ENCODE peak calls at places on chromosomes 3 and 15, in eight cellular contexts. One of them, this sample, is unnamed.

GRCh38 chr15:66936115-66936863 is 129.1 kb upstream of the SMAD3 start:
- DNase-seq in GM23338: no peak
- DNase-seq in transverse colon: no peak
- DNase-seq in sigmoid colon: peak
- DNase-seq in HepG2: no peak
- DNase-seq in heart left ventricle: no peak
- DNase-seq in cardiac muscle cell: no peak
- DNase-seq in thoracic aorta: no peak
- DNase-seq in this sample: no peak

GRCh38 chr15:92883643-92884458 is 16.3 kb upstream of the CHD2 start:
- DNase-seq in GM23338: peak
- DNase-seq in transverse colon: no peak
- DNase-seq in sigmoid colon: no peak
- DNase-seq in HepG2: no peak
- DNase-seq in heart left ventricle: no peak
- DNase-seq in cardiac muscle cell: no peak
- DNase-seq in thoracic aorta: no peak
- DNase-seq in this sample: no peak

GRCh38 chr3:68773401-68773800 is 158.9 kb downstream of the TAFA4 start:
- DNase-seq in GM23338: no peak
- DNase-seq in transverse colon: no peak
- DNase-seq in sigmoid colon: no peak
- DNase-seq in HepG2: no peak
- DNase-seq in heart left ventricle: no peak
- DNase-seq in cardiac muscle cell: no peak
- DNase-seq in thoracic aorta: no peak
- DNase-seq in this sample: no peak

GRCh38 chr3:186361612-186362408 is at the start of gene DGKG:
- DNase-seq in GM23338: peak
- DNase-seq in transverse colon: peak
- DNase-seq in sigmoid colon: peak
- DNase-seq in HepG2: no peak
- DNase-seq in heart left ventricle: peak
- DNase-seq in cardiac muscle cell: peak
- DNase-seq in thoracic aorta: no peak
- DNase-seq in this sample: peak

GRCh38 chr3:9862391-9863235 is 17.4 kb downstream of the CIDEC start:
- DNase-seq in GM23338: peak
- DNase-seq in transverse colon: peak
- DNase-seq in sigmoid colon: peak
- DNase-seq in HepG2: peak
- DNase-seq in heart left ventricle: peak
- DNase-seq in cardiac muscle cell: peak
- DNase-seq in thoracic aorta: no peak
- DNase-seq in this sample: peak

GRCh38 chr3:14467723-14468620 is 65.6 kb downstream of the SLC6A6 start:
- DNase-seq in GM23338: peak
- DNase-seq in transverse colon: peak
- DNase-seq in sigmoid colon: no peak
- DNase-seq in HepG2: peak
- DNase-seq in heart left ventricle: no peak
- DNase-seq in cardiac muscle cell: peak
- DNase-seq in thoracic aorta: no peak
- DNase-seq in this sample: no peak

GRCh38 chr3:138939563-138940241 is 7.2 kb downstream of the FOXL2 start:
- DNase-seq in GM23338: peak
- DNase-seq in transverse colon: no peak
- DNase-seq in sigmoid colon: peak
- DNase-seq in HepG2: no peak
- DNase-seq in heart left ventricle: no peak
- DNase-seq in cardiac muscle cell: no peak
- DNase-seq in thoracic aorta: no peak
- DNase-seq in this sample: no peak

GRCh38 chr15:48645558-48646330 is at the start of gene FBN1:
- DNase-seq in GM23338: peak
- DNase-seq in transverse colon: peak
- DNase-seq in sigmoid colon: peak
- DNase-seq in HepG2: peak
- DNase-seq in heart left ventricle: peak
- DNase-seq in cardiac muscle cell: peak
- DNase-seq in thoracic aorta: peak
- DNase-seq in this sample: peak

GRCh38 chr15:60838206-60838605 is 359.3 kb upstream of the ICE2 start:
- DNase-seq in GM23338: no peak
- DNase-seq in transverse colon: no peak
- DNase-seq in sigmoid colon: no peak
- DNase-seq in HepG2: no peak
- DNase-seq in heart left ventricle: no peak
- DNase-seq in cardiac muscle cell: no peak
- DNase-seq in thoracic aorta: no peak
- DNase-seq in this sample: no peak

GRCh38 chr15:51754267-51754666 is 2.9 kb downstream of the TMOD2 start:
- DNase-seq in GM23338: no peak
- DNase-seq in transverse colon: no peak
- DNase-seq in sigmoid colon: no peak
- DNase-seq in HepG2: no peak
- DNase-seq in heart left ventricle: no peak
- DNase-seq in cardiac muscle cell: no peak
- DNase-seq in thoracic aorta: no peak
- DNase-seq in this sample: no peak

GRCh38 chr3:1087066-1087555 is 5.7 kb upstream of the CNTN6 start:
- DNase-seq in GM23338: peak
- DNase-seq in transverse colon: no peak
- DNase-seq in sigmoid colon: no peak
- DNase-seq in HepG2: no peak
- DNase-seq in heart left ventricle: no peak
- DNase-seq in cardiac muscle cell: peak
- DNase-seq in thoracic aorta: no peak
- DNase-seq in this sample: no peak

GRCh38 chr15:62909257-62909656 is 133.3 kb upstream of the TPM1 start:
- DNase-seq in GM23338: no peak
- DNase-seq in transverse colon: no peak
- DNase-seq in sigmoid colon: no peak
- DNase-seq in HepG2: no peak
- DNase-seq in heart left ventricle: no peak
- DNase-seq in cardiac muscle cell: no peak
- DNase-seq in thoracic aorta: no peak
- DNase-seq in this sample: no peak

GRCh38 chr3:155804298-155804697 is 1.8 kb downstream of the C3orf33 start:
- DNase-seq in GM23338: no peak
- DNase-seq in transverse colon: no peak
- DNase-seq in sigmoid colon: no peak
- DNase-seq in HepG2: peak
- DNase-seq in heart left ventricle: no peak
- DNase-seq in cardiac muscle cell: no peak
- DNase-seq in thoracic aorta: no peak
- DNase-seq in this sample: no peak

GRCh38 chr3:173892547-173892946 is 495.0 kb downstream of the NLGN1 start:
- DNase-seq in GM23338: no peak
- DNase-seq in transverse colon: no peak
- DNase-seq in sigmoid colon: no peak
- DNase-seq in HepG2: no peak
- DNase-seq in heart left ventricle: no peak
- DNase-seq in cardiac muscle cell: no peak
- DNase-seq in thoracic aorta: no peak
- DNase-seq in this sample: no peak

GRCh38 chr3:18295171-18295920 is 129.8 kb downstream of the SATB1 start:
- DNase-seq in GM23338: peak
- DNase-seq in transverse colon: peak
- DNase-seq in sigmoid colon: no peak
- DNase-seq in HepG2: peak
- DNase-seq in heart left ventricle: no peak
- DNase-seq in cardiac muscle cell: peak
- DNase-seq in thoracic aorta: no peak
- DNase-seq in this sample: no peak

GRCh38 chr15:58340176-58340575 is 91.6 kb upstream of the LIPC start:
- DNase-seq in GM23338: no peak
- DNase-seq in transverse colon: no peak
- DNase-seq in sigmoid colon: no peak
- DNase-seq in HepG2: no peak
- DNase-seq in heart left ventricle: no peak
- DNase-seq in cardiac muscle cell: no peak
- DNase-seq in thoracic aorta: no peak
- DNase-seq in this sample: no peak

GRCh38 chr15:51229907-51230328 is 108.5 kb downstream of the CYP19A1 start:
- DNase-seq in GM23338: peak
- DNase-seq in transverse colon: no peak
- DNase-seq in sigmoid colon: no peak
- DNase-seq in HepG2: peak
- DNase-seq in heart left ventricle: no peak
- DNase-seq in cardiac muscle cell: peak
- DNase-seq in thoracic aorta: no peak
- DNase-seq in this sample: no peak

GRCh38 chr15:36877796-36878744 is 222.3 kb downstream of the MEIS2 start:
- DNase-seq in GM23338: peak
- DNase-seq in transverse colon: no peak
- DNase-seq in sigmoid colon: no peak
- DNase-seq in HepG2: no peak
- DNase-seq in heart left ventricle: peak
- DNase-seq in cardiac muscle cell: peak
- DNase-seq in thoracic aorta: no peak
- DNase-seq in this sample: no peak

GRCh38 chr15:43509923-43510229 is 7.5 kb upstream of the MAP1A start:
- DNase-seq in GM23338: no peak
- DNase-seq in transverse colon: no peak
- DNase-seq in sigmoid colon: no peak
- DNase-seq in HepG2: no peak
- DNase-seq in heart left ventricle: no peak
- DNase-seq in cardiac muscle cell: no peak
- DNase-seq in thoracic aorta: no peak
- DNase-seq in this sample: no peak

GRCh38 chr3:52343946-52344600 is 28.0 kb downstream of the DNAH1 start:
- DNase-seq in GM23338: no peak
- DNase-seq in transverse colon: no peak
- DNase-seq in sigmoid colon: no peak
- DNase-seq in HepG2: no peak
- DNase-seq in heart left ventricle: no peak
- DNase-seq in cardiac muscle cell: no peak
- DNase-seq in thoracic aorta: no peak
- DNase-seq in this sample: no peak

GRCh38 chr3:30639937-30640336 is 33.5 kb downstream of the TGFBR2 start:
- DNase-seq in GM23338: no peak
- DNase-seq in transverse colon: no peak
- DNase-seq in sigmoid colon: no peak
- DNase-seq in HepG2: no peak
- DNase-seq in heart left ventricle: no peak
- DNase-seq in cardiac muscle cell: no peak
- DNase-seq in thoracic aorta: no peak
- DNase-seq in this sample: no peak

GRCh38 chr3:137642831-137643230 is 121.3 kb upstream of the SOX14 start:
- DNase-seq in GM23338: peak
- DNase-seq in transverse colon: no peak
- DNase-seq in sigmoid colon: no peak
- DNase-seq in HepG2: no peak
- DNase-seq in heart left ventricle: no peak
- DNase-seq in cardiac muscle cell: no peak
- DNase-seq in thoracic aorta: no peak
- DNase-seq in this sample: no peak

DNA sequence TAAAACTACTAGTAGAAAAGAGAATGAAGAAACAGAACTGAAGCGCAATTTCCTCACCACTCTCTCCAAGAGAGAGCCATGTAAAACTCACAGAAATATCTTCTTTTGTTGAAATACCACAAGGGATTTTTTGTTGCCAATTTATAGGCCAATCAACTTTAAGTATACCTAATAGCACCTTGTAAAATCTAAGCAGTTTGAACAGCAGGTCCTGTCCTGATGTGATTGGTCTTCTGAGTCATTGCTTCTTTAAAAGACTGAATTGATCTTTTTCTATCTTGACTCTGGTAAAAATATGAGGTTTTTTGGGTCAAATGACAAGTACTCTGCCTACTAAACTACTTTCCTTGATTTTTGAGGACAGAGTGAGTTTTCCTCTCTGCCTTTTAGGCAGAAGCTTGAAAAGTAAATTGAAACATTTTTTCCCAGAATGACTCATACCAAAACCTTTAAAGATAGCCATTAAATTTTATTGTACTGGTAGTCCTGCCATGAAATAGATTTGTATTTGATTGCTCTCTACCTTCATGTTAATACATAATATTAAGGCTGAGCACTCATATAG is 343.9 kb upstream of the CBLB start:
- DNase-seq in GM23338: no peak
- DNase-seq in transverse colon: no peak
- DNase-seq in sigmoid colon: no peak
- DNase-seq in HepG2: no peak
- DNase-seq in heart left ventricle: no peak
- DNase-seq in cardiac muscle cell: no peak
- DNase-seq in thoracic aorta: no peak
- DNase-seq in this sample: no peak
- H3K27ac ChIP-seq in GM23338: no peak
- H3K27ac ChIP-seq in transverse colon: no peak
- H3K27ac ChIP-seq in sigmoid colon: no peak
- H3K27ac ChIP-seq in HepG2: no peak
- H3K27ac ChIP-seq in heart left ventricle: no peak
- H3K27ac ChIP-seq in cardiac muscle cell: no peak
- H3K27ac ChIP-seq in thoracic aorta: no peak
- H3K27ac ChIP-seq in this sample: no peak

GRCh38 chr3:4581905-4582611 is 88.9 kb downstream of the ITPR1 start:
- DNase-seq in GM23338: no peak
- DNase-seq in transverse colon: no peak
- DNase-seq in sigmoid colon: no peak
- DNase-seq in HepG2: no peak
- DNase-seq in heart left ventricle: no peak
- DNase-seq in cardiac muscle cell: no peak
- DNase-seq in thoracic aorta: no peak
- DNase-seq in this sample: no peak
- H3K27ac ChIP-seq in GM23338: no peak
- H3K27ac ChIP-seq in transverse colon: peak
- H3K27ac ChIP-seq in sigmoid colon: peak
- H3K27ac ChIP-seq in HepG2: no peak
- H3K27ac ChIP-seq in heart left ventricle: peak
- H3K27ac ChIP-seq in cardiac muscle cell: no peak
- H3K27ac ChIP-seq in thoracic aorta: peak
- H3K27ac ChIP-seq in this sample: no peak

DNA sequence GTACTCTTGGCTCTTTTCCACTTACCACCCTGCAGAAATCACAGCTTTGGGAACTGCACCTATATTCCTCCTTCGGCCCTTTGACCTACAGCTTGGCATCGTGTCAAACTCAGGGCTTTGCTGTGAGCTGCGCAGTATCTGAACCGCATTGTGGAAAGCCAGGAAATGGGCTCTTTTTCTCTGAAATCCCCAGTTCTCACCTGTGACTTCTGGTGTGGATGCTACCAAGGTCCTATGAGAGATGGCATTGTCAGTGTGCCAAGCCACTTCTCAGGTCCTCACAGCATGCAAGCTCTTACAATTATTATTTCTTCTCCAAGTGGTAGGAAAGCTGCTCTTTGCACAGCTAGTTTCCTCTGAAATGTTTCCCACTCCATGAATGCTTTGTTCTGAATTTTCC is 450.6 kb upstream of the TBL1XR1 start:
- DNase-seq in GM23338: no peak
- DNase-seq in transverse colon: no peak
- DNase-seq in sigmoid colon: no peak
- DNase-seq in HepG2: no peak
- DNase-seq in heart left ventricle: no peak
- DNase-seq in cardiac muscle cell: no peak
- DNase-seq in thoracic aorta: no peak
- DNase-seq in this sample: no peak
- H3K27ac ChIP-seq in GM23338: no peak
- H3K27ac ChIP-seq in transverse colon: no peak
- H3K27ac ChIP-seq in sigmoid colon: no peak
- H3K27ac ChIP-seq in HepG2: no peak
- H3K27ac ChIP-seq in heart left ventricle: no peak
- H3K27ac ChIP-seq in cardiac muscle cell: no peak
- H3K27ac ChIP-seq in thoracic aorta: no peak
- H3K27ac ChIP-seq in this sample: no peak

GRCh38 chr3:46599590-46599989 is 12.7 kb upstream of the FAM240A start:
- DNase-seq in GM23338: peak
- DNase-seq in transverse colon: no peak
- DNase-seq in sigmoid colon: no peak
- DNase-seq in HepG2: no peak
- DNase-seq in heart left ventricle: no peak
- DNase-seq in cardiac muscle cell: no peak
- DNase-seq in thoracic aorta: no peak
- DNase-seq in this sample: no peak
- H3K27ac ChIP-seq in GM23338: peak
- H3K27ac ChIP-seq in transverse colon: no peak
- H3K27ac ChIP-seq in sigmoid colon: no peak
- H3K27ac ChIP-seq in HepG2: no peak
- H3K27ac ChIP-seq in heart left ventricle: no peak
- H3K27ac ChIP-seq in cardiac muscle cell: no peak
- H3K27ac ChIP-seq in thoracic aorta: no peak
- H3K27ac ChIP-seq in this sample: no peak